ENCODE peak calls at places on chromosome 22, in five cellular contexts. One of them, this sample, is unnamed.

GRCh38 chr22:25728064-25728463 is 13.9 kb upstream of the MYO18B start:
- DNase-seq in NCI-H345: peak
- DNase-seq in ELF-1: peak
- DNase-seq in stimulated activated CD8-positive, alpha-beta memory T cell treated with anti-CD3 and anti-CD28 coated beads, Interleukin-4, amount 100 ng/mL, for 1 hour: no peak
- DNase-seq in psoas muscle: no peak
- DNase-seq in this sample: no peak

GRCh38 chr22:49815641-49816071 is 12.0 kb downstream of the BRD1 start:
- DNase-seq in NCI-H345: no peak
- DNase-seq in ELF-1: no peak
- DNase-seq in stimulated activated CD8-positive, alpha-beta memory T cell treated with anti-CD3 and anti-CD28 coated beads, Interleukin-4, amount 100 ng/mL, for 1 hour: no peak
- DNase-seq in psoas muscle: peak
- DNase-seq in this sample: no peak

GRCh38 chr22:27063381-27063780 is 406.0 kb downstream of the MIAT start:
- DNase-seq in NCI-H345: no peak
- DNase-seq in ELF-1: no peak
- DNase-seq in stimulated activated CD8-positive, alpha-beta memory T cell treated with anti-CD3 and anti-CD28 coated beads, Interleukin-4, amount 100 ng/mL, for 1 hour: no peak
- DNase-seq in psoas muscle: no peak
- DNase-seq in this sample: no peak

GRCh38 chr22:25085930-25086901 is 113.4 kb upstream of the CRYBB3 start:
- DNase-seq in NCI-H345: no peak
- DNase-seq in ELF-1: no peak
- DNase-seq in stimulated activated CD8-positive, alpha-beta memory T cell treated with anti-CD3 and anti-CD28 coated beads, Interleukin-4, amount 100 ng/mL, for 1 hour: no peak
- DNase-seq in psoas muscle: peak
- DNase-seq in this sample: peak

GRCh38 chr22:28977481-28977971 is 84.1 kb downstream of the C22orf31 start:
- DNase-seq in NCI-H345: no peak
- DNase-seq in ELF-1: no peak
- DNase-seq in stimulated activated CD8-positive, alpha-beta memory T cell treated with anti-CD3 and anti-CD28 coated beads, Interleukin-4, amount 100 ng/mL, for 1 hour: no peak
- DNase-seq in psoas muscle: no peak
- DNase-seq in this sample: peak

GRCh38 chr22:48981671-48982070 is 846.0 kb downstream of the BRD1 start:
- DNase-seq in NCI-H345: no peak
- DNase-seq in ELF-1: no peak
- DNase-seq in stimulated activated CD8-positive, alpha-beta memory T cell treated with anti-CD3 and anti-CD28 coated beads, Interleukin-4, amount 100 ng/mL, for 1 hour: no peak
- DNase-seq in psoas muscle: no peak
- DNase-seq in this sample: no peak

GRCh38 chr22:46002757-46003270 is 25.9 kb upstream of the WNT7B start:
- DNase-seq in NCI-H345: no peak
- DNase-seq in ELF-1: no peak
- DNase-seq in stimulated activated CD8-positive, alpha-beta memory T cell treated with anti-CD3 and anti-CD28 coated beads, Interleukin-4, amount 100 ng/mL, for 1 hour: no peak
- DNase-seq in psoas muscle: peak
- DNase-seq in this sample: no peak

GRCh38 chr22:49324527-49325491 is 502.9 kb downstream of the BRD1 start:
- DNase-seq in NCI-H345: no peak
- DNase-seq in ELF-1: no peak
- DNase-seq in stimulated activated CD8-positive, alpha-beta memory T cell treated with anti-CD3 and anti-CD28 coated beads, Interleukin-4, amount 100 ng/mL, for 1 hour: no peak
- DNase-seq in psoas muscle: peak
- DNase-seq in this sample: no peak

GRCh38 chr22:40641269-40641668 is 4.8 kb upstream of the MRTFA start:
- DNase-seq in NCI-H345: no peak
- DNase-seq in ELF-1: peak
- DNase-seq in stimulated activated CD8-positive, alpha-beta memory T cell treated with anti-CD3 and anti-CD28 coated beads, Interleukin-4, amount 100 ng/mL, for 1 hour: no peak
- DNase-seq in psoas muscle: no peak
- DNase-seq in this sample: no peak

GRCh38 chr22:35325209-35325608 is 25.5 kb downstream of the TOM1 start:
- DNase-seq in NCI-H345: no peak
- DNase-seq in ELF-1: no peak
- DNase-seq in stimulated activated CD8-positive, alpha-beta memory T cell treated with anti-CD3 and anti-CD28 coated beads, Interleukin-4, amount 100 ng/mL, for 1 hour: no peak
- DNase-seq in psoas muscle: no peak
- DNase-seq in this sample: no peak

GRCh38 chr22:50731811-50732624 is 6.0 kb upstream of the ACR start:
- DNase-seq in NCI-H345: peak
- DNase-seq in ELF-1: no peak
- DNase-seq in stimulated activated CD8-positive, alpha-beta memory T cell treated with anti-CD3 and anti-CD28 coated beads, Interleukin-4, amount 100 ng/mL, for 1 hour: peak
- DNase-seq in psoas muscle: peak
- DNase-seq in this sample: peak

GRCh38 chr22:44025171-44026065 is 1.3 kb downstream of the PARVB start:
- DNase-seq in NCI-H345: no peak
- DNase-seq in ELF-1: peak
- DNase-seq in stimulated activated CD8-positive, alpha-beta memory T cell treated with anti-CD3 and anti-CD28 coated beads, Interleukin-4, amount 100 ng/mL, for 1 hour: no peak
- DNase-seq in psoas muscle: peak
- DNase-seq in this sample: peak

GRCh38 chr22:31538815-31539214 is 42.5 kb downstream of the SFI1 start:
- DNase-seq in NCI-H345: no peak
- DNase-seq in ELF-1: no peak
- DNase-seq in stimulated activated CD8-positive, alpha-beta memory T cell treated with anti-CD3 and anti-CD28 coated beads, Interleukin-4, amount 100 ng/mL, for 1 hour: no peak
- DNase-seq in psoas muscle: no peak
- DNase-seq in this sample: no peak

GRCh38 chr22:17133137-17133536 is 12.0 kb upstream of the TMEM121B start:
- DNase-seq in NCI-H345: no peak
- DNase-seq in ELF-1: no peak
- DNase-seq in stimulated activated CD8-positive, alpha-beta memory T cell treated with anti-CD3 and anti-CD28 coated beads, Interleukin-4, amount 100 ng/mL, for 1 hour: no peak
- DNase-seq in psoas muscle: no peak
- DNase-seq in this sample: no peak

GRCh38 chr22:49081261-49081666 is 746.4 kb downstream of the BRD1 start:
- DNase-seq in NCI-H345: no peak
- DNase-seq in ELF-1: no peak
- DNase-seq in stimulated activated CD8-positive, alpha-beta memory T cell treated with anti-CD3 and anti-CD28 coated beads, Interleukin-4, amount 100 ng/mL, for 1 hour: no peak
- DNase-seq in psoas muscle: peak
- DNase-seq in this sample: no peak

GRCh38 chr22:29691636-29692326 is 28.0 kb upstream of the CABP7 start:
- DNase-seq in NCI-H345: peak
- DNase-seq in ELF-1: peak
- DNase-seq in stimulated activated CD8-positive, alpha-beta memory T cell treated with anti-CD3 and anti-CD28 coated beads, Interleukin-4, amount 100 ng/mL, for 1 hour: no peak
- DNase-seq in psoas muscle: no peak
- DNase-seq in this sample: no peak

GRCh38 chr22:32850591-32851517 is 49.3 kb downstream of the TIMP3 start:
- DNase-seq in NCI-H345: no peak
- DNase-seq in ELF-1: no peak
- DNase-seq in stimulated activated CD8-positive, alpha-beta memory T cell treated with anti-CD3 and anti-CD28 coated beads, Interleukin-4, amount 100 ng/mL, for 1 hour: no peak
- DNase-seq in psoas muscle: peak
- DNase-seq in this sample: peak

This sample was measured in lung microvascular endothelial cell.